ENCODE peak calls at places on chromosomes 6 and 20, in six cellular contexts. B is neural progenitor cell; R is brain microvascular endothelial cell; Q is transverse colon; E is uterus; T is CD8-positive, alpha-beta memory T cell. D is an unnamed sample. For H3K27me3, the result is how much of the 10 kb centered on the place peaks cover.

GRCh38 chr20:57611605-57612311 is 8.5 kb downstream of the ZBP1 start:
- DNase-seq in B (no peak), E (no peak), Q (peak), T (no peak), R (no peak), D (no peak)

GRCh38 chr6:157891544-157892362 is 68.7 kb downstream of the SNX9 start:
- DNase-seq in E (no peak), B (no peak), Q (no peak), R (no peak), T (no peak), D (no peak)

GRCh38 chr6:136600818-136601217 is 50.6 kb upstream of the MAP7 start:
- DNase-seq in E (peak), R (no peak), B (no peak), Q (no peak), T (no peak), D (no peak)

GRCh38 chr6:6131492-6132109 is 124.9 kb upstream of the NRN1 start:
- DNase-seq in B (peak), T (peak), R (no peak), Q (no peak), E (no peak), D (no peak)

GRCh38 chr20:45440891-45441685 is 25.1 kb downstream of the PIGT start:
- DNase-seq in T (no peak), E (no peak), R (no peak), Q (no peak), B (no peak), D (no peak)

GRCh38 chr20:41316009-41316408 is 1.5 kb downstream of the ZHX3 start:
- DNase-seq in B (no peak), R (no peak), E (no peak), T (no peak), Q (no peak), D (no peak)

GRCh38 chr6:103983000-103983399 is 876.7 kb downstream of the HACE1 start:
- DNase-seq in E (no peak), Q (no peak), T (no peak), B (no peak), R (no peak), D (no peak)

GRCh38 chr20:57199656-57200405 is 66.6 kb downstream of the BMP7 start:
- DNase-seq in Q (no peak), T (no peak), E (no peak), R (no peak), B (no peak), D (no peak)

GRCh38 chr20:25397827-25398226 is 7.2 kb upstream of the ABHD12 start:
- DNase-seq in B (no peak), Q (no peak), T (no peak), E (no peak), R (no peak), D (no peak)

GRCh38 chr20:49340161-49340966 is 62.5 kb upstream of the ZNFX1 start:
- DNase-seq in E (no peak), R (no peak), B (no peak), T (no peak), Q (no peak), D (no peak)

GRCh38 chr20:25745100-25745499 is 48.4 kb upstream of the ZNF337 start:
- DNase-seq in E (no peak), T (no peak), B (no peak), R (no peak), Q (no peak), D (no peak)

GRCh38 chr20:41735949-41736348 is 117.8 kb upstream of the CHD6 start:
- DNase-seq in E (no peak), Q (no peak), T (no peak), B (no peak), R (no peak), D (no peak)

GRCh38 chr6:42996513-42996912 is 12.1 kb downstream of the PPP2R5D start:
- DNase-seq in R (no peak), B (no peak), T (no peak), E (no peak), Q (no peak), D (no peak)

GRCh38 chr6:44641344-44641743 is 253.8 kb downstream of the CDC5L start:
- DNase-seq in T (no peak), E (no peak), R (peak), Q (no peak), B (no peak), D (no peak)
- H3K27ac ChIP-seq in T (no peak), E (no peak), R (no peak), Q (no peak), B (no peak), D (no peak)

GRCh38 chr20:1002682-1003561 is 811 bp upstream of the RSPO4 start:
- DNase-seq in E (no peak), T (no peak), Q (no peak), B (no peak), R (no peak), D (no peak)

GRCh38 chr20:1001116-1001515 is 995 bp downstream of the RSPO4 start:
- DNase-seq in E (no peak), T (no peak), R (no peak), Q (no peak), B (no peak), D (no peak)

GRCh38 chr20:1003920-1004697 is 2.0 kb upstream of the RSPO4 start:
- DNase-seq in E (no peak), R (no peak), Q (no peak), T (no peak), B (no peak), D (no peak)

GRCh38 chr20:1005452-1006027 is 3.4 kb upstream of the RSPO4 start:
- DNase-seq in T (peak), R (peak), Q (peak), B (peak), E (no peak), D (no peak)

GRCh38 chr20:1001981-1002681 is at the start of gene RSPO4:
- DNase-seq in E (no peak), Q (no peak), B (peak), T (no peak), R (no peak), D (no peak)
- H3K27me3 ChIP-seq in E (under half), Q (half or more), B (under half), T (under half), R (under half), D (under half)

GRCh38 chr6:129691709-129692108 is 18.3 kb downstream of the ARHGAP18 start:
- DNase-seq in Q (no peak), R (no peak), B (no peak), T (no peak), E (no peak), D (no peak)
- H3K27ac ChIP-seq in Q (no peak), R (no peak), B (no peak), T (peak), E (no peak), D (no peak)

DNA sequence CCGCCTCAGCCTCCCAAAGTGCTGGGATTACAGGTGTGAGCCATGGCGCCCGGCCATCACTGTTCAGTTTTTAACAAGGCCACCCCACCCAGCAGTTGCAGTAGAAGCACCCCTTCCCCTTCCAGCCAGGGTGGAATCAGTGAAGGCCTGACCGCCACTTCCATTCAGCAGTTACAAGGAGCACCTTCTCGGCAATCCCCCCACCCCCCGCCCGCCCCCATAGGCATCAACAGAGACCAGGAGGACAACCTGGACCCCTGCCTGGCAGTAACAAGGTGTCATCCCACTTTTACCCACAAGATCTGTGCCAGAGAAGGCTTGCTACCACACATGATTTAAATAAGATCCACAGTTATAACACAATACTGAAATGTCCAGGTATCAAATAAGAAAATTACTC is 23.1 kb downstream of the NCR2 start:
- DNase-seq in B (no peak), Q (no peak), T (no peak), R (no peak), E (no peak), D (no peak)
- H3K27me3 ChIP-seq in B (under half), Q (under half), T (under half), R (under half), E (under half), D (under half)

GRCh38 chr6:17393335-17394191 is at the start of gene CAP2:
- DNase-seq in E (peak), R (peak), B (peak), T (no peak), Q (peak), D (peak)
- H3K27ac ChIP-seq in E (peak), R (peak), B (peak), T (no peak), Q (peak), D (peak)

GRCh38 chr20:63267681-63268080 is 4.9 kb upstream of the ARFGAP1 start:
- DNase-seq in B (no peak), E (no peak), T (no peak), R (no peak), Q (no peak), D (no peak)

GRCh38 chr20:63261808-63262528 is 7.7 kb upstream of the NKAIN4 start:
- DNase-seq in R (no peak), Q (no peak), E (no peak), T (no peak), B (no peak), D (no peak)

GRCh38 chr20:63264002-63264401 is 8.6 kb upstream of the ARFGAP1 start:
- DNase-seq in Q (no peak), B (no peak), E (no peak), R (no peak), T (no peak), D (no peak)

GRCh38 chr20:63265891-63266515 is 6.6 kb upstream of the ARFGAP1 start:
- DNase-seq in T (no peak), B (no peak), Q (no peak), E (no peak), R (no peak), D (no peak)

DNA sequence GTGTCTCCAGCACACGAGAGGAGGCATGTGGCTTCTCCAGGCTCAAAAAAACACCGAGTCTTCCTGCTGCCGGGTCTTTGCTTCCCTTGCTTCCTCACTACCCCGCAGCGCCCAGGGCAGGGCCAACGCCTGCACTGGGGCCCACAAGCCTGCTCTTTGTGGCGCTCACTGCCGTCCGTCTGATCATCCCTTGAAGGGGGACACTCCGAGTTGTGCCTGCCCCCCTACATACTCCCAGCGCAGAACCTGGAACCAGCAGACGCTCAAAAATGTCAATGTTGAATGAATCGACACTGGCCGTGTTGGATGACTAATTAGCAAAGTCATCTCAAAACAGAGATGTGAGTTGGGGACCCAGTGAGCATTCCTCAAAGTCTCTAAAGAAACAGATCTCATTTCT is 8.1 kb upstream of the ARFGAP1 start:
- DNase-seq in E (no peak), B (no peak), T (no peak), R (no peak), Q (no peak), D (no peak)
- H3K27me3 ChIP-seq in E (under half), B (under half), T (under half), R (under half), Q (half or more), D (under half)

GRCh38 chr6:3421145-3421544 is 35.7 kb downstream of the SLC22A23 start:
- DNase-seq in R (no peak), T (no peak), E (no peak), Q (no peak), B (no peak), D (no peak)
- H3K27ac ChIP-seq in R (no peak), T (no peak), E (no peak), Q (no peak), B (no peak), D (no peak)

D was measured in lung.